ENCODE peak calls at places on chromosome 16, in four cellular contexts. F is transverse colon, D is heart left ventricle, C is mammary epithelial cell. U is an unnamed sample.

GRCh38 chr16:58638148-58639036 is 8.8 kb upstream of the CNOT1 start:
- DNase-seq in C (peak), F (peak), D (no peak), U (peak)

GRCh38 chr16:27723711-27724490 is 174.0 kb downstream of the KATNIP start:
- DNase-seq in C (no peak), D (peak), F (peak), U (no peak)

GRCh38 chr16:86834451-86835035 is 256.2 kb downstream of the FOXL1 start:
- DNase-seq in D (no peak), F (no peak), C (no peak), U (no peak)

GRCh38 chr16:16782153-16782552 is 403.2 kb downstream of the NPIPA7 start:
- DNase-seq in C (no peak), D (no peak), F (no peak), U (no peak)

GRCh38 chr16:3171855-3172593 is 16.0 kb upstream of the OR1F1 start:
- DNase-seq in C (peak), F (no peak), D (peak), U (no peak)

GRCh38 chr16:19912445-19913305 is 28.0 kb upstream of the GPRC5B start:
- DNase-seq in C (peak), D (no peak), F (no peak), U (peak)

GRCh38 chr16:55506083-55506482 is 2.8 kb upstream of the LPCAT2 start:
- DNase-seq in C (no peak), D (no peak), F (no peak), U (no peak)

GRCh38 chr16:24010440-24011089 is 174.8 kb downstream of the PRKCB start:
- DNase-seq in F (peak), C (peak), D (peak), U (peak)

GRCh38 chr16:27520982-27521673 is 28.6 kb downstream of the GTF3C1 start:
- DNase-seq in D (peak), F (no peak), C (no peak), U (no peak)

GRCh38 chr16:84616515-84616914 is 1.4 kb downstream of the COTL1 start:
- DNase-seq in C (no peak), D (no peak), F (peak), U (no peak)

GRCh38 chr16:17283022-17283421 is 187.7 kb downstream of the XYLT1 start:
- DNase-seq in D (no peak), F (no peak), C (no peak), U (no peak)

GRCh38 chr16:12881771-12882170 is 19.6 kb upstream of the SHISA9 start:
- DNase-seq in F (no peak), C (no peak), D (no peak), U (no peak)

GRCh38 chr16:8863594-8864424 is 5.0 kb downstream of the CARHSP1 start:
- DNase-seq in F (peak), C (no peak), D (no peak), U (no peak)

GRCh38 chr16:85239239-85239638 is 127.0 kb upstream of the CIBAR2 start:
- DNase-seq in D (no peak), C (no peak), F (no peak), U (no peak)

GRCh38 chr16:88769617-88770458 is 15.2 kb downstream of the PIEZO1 start:
- DNase-seq in F (peak), C (peak), D (no peak), U (no peak)

GRCh38 chr16:68401871-68402747 is 46.2 kb downstream of the SMPD3 start:
- DNase-seq in C (peak), D (peak), F (no peak), U (no peak)

GRCh38 chr16:4656695-4657686 is 32.4 kb downstream of the MGRN1 start:
- DNase-seq in C (no peak), D (no peak), F (no peak), U (no peak)

GRCh38 chr16:14050297-14051027 is 20.7 kb upstream of the MRTFB start:
- DNase-seq in C (peak), F (no peak), D (no peak), U (no peak)

GRCh38 chr16:17301593-17302135 is 169.1 kb downstream of the XYLT1 start:
- DNase-seq in D (no peak), C (no peak), F (peak), U (no peak)

GRCh38 chr16:30982548-30983288 is 2.3 kb upstream of the HSD3B7 start:
- DNase-seq in F (no peak), C (peak), D (no peak), U (no peak)

GRCh38 chr16:23296994-23297393 is 5.1 kb upstream of the SCNN1B start:
- DNase-seq in F (peak), D (no peak), C (no peak), U (no peak)

GRCh38 chr16:72501739-72502653 is 330.0 kb upstream of the PMFBP1 start:
- DNase-seq in D (no peak), F (peak), C (peak), U (no peak)

GRCh38 chr16:84205976-84206691 is 15.2 kb downstream of the ADAD2 start:
- DNase-seq in C (no peak), F (no peak), D (no peak), U (no peak)

GRCh38 chr16:25841776-25842175 is 150.0 kb downstream of the HS3ST4 start:
- DNase-seq in F (no peak), D (no peak), C (no peak), U (no peak)

GRCh38 chr16:74999208-74999682 is 421 bp downstream of the ZNRF1 start:
- DNase-seq in F (peak), C (no peak), D (peak), U (no peak)

GRCh38 chr16:55543470-55543869 is 23.0 kb upstream of the CAPNS2 start:
- DNase-seq in D (no peak), C (no peak), F (no peak), U (no peak)

GRCh38 chr16:56812884-56813283 is 52.1 kb upstream of the SLC12A3 start:
- DNase-seq in D (no peak), F (no peak), C (peak), U (peak)

GRCh38 chr16:85673529-85674417 is 15.0 kb downstream of the GINS2 start:
- DNase-seq in C (no peak), F (no peak), D (no peak), U (no peak)

GRCh38 chr16:337437-337836 is 15.1 kb downstream of the AXIN1 start:
- DNase-seq in D (no peak), C (no peak), F (no peak), U (no peak)

DNA sequence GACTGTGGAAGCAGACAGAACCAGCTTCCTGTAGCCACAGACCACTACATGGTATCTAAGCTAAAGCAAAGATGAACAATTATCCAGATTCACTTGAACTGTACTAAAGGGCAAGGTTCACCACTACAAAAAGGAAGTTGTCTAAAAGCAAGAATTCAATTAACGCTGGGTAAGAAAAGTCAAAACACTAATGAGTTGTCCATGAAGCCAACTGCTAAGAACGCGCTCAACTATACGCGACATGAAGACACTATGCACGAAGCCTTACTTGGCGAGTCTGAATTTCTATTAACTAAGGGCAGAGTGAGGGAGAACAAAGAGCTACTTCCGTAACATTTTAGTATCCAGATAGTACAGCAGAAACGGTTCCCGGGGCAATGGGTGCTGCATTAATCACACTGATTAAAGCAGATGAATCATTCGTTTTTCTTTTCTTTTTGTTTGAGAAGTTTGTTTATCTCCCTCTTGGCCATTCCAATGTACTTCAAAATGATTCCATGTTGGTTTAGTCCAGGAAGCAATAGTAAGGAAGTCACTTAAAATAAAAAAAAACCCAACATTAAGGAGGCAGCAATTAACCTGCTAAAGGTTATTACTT is 2.8 kb upstream of the RPS15A start:
- DNase-seq in D (no peak), C (no peak), F (no peak), U (no peak)
- H3K27ac ChIP-seq in D (no peak), C (no peak), F (no peak), U (no peak)

GRCh38 chr16:70693231-70693671 is 7.4 kb upstream of the MTSS2 start:
- DNase-seq in F (no peak), C (no peak), D (peak), U (no peak)
- H3K27ac ChIP-seq in F (peak), C (peak), D (peak), U (peak)

GRCh38 chr16:22088642-22089041 is 3.7 kb upstream of the VWA3A start:
- DNase-seq in F (no peak), D (no peak), C (no peak), U (no peak)

GRCh38 chr16:22093952-22094351 is 1.6 kb downstream of the VWA3A start:
- DNase-seq in F (no peak), C (no peak), D (no peak), U (no peak)

GRCh38 chr16:22092143-22092933 is at the start of gene VWA3A:
- DNase-seq in F (no peak), C (no peak), D (no peak), U (no peak)

GRCh38 chr16:22089910-22090309 is 2.4 kb upstream of the VWA3A start:
- DNase-seq in D (no peak), C (no peak), F (no peak), U (no peak)

GRCh38 chr16:22091721-22092120 is 620 bp upstream of the VWA3A start:
- DNase-seq in C (no peak), D (no peak), F (no peak), U (no peak)
- H3K27ac ChIP-seq in C (no peak), D (no peak), F (no peak), U (no peak)

GRCh38 chr16:1377406-1378010 is 25.8 kb downstream of the GNPTG start:
- DNase-seq in F (no peak), C (no peak), D (no peak), U (no peak)

GRCh38 chr16:1379054-1379862 is 27.5 kb downstream of the GNPTG start:
- DNase-seq in D (peak), F (peak), C (peak), U (no peak)

GRCh38 chr16:1378087-1378803 is 26.5 kb downstream of the GNPTG start:
- DNase-seq in C (no peak), D (no peak), F (no peak), U (no peak)

GRCh38 chr16:1379863-1380174 is 28.1 kb downstream of the GNPTG start:
- DNase-seq in C (no peak), D (no peak), F (no peak), U (no peak)

GRCh38 chr16:1378804-1379053 is 27.0 kb downstream of the GNPTG start:
- DNase-seq in F (no peak), D (no peak), C (no peak), U (peak)
- H3K27ac ChIP-seq in F (no peak), D (peak), C (no peak), U (peak)

DNA sequence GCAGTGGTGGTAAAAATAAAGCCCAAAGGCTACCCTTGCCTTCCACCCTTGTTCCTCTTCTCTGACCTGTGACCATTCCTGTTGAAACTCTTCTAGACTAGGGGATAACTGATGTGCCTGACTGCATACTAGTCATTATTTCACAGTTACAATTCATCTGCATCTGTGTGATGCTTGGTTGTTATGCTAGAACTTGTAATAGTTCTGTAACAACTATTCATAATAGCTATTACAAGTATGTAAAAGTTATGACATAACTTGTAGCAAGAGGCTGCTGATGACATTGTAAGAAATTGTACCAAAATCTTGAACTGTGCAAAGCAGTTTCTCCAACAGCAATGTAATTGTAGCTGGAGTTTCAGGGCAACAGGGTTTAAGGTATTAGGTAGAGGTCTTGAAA is 2.4 kb upstream of the VAC14 start:
- DNase-seq in C (no peak), F (no peak), D (no peak), U (no peak)
- H3K27ac ChIP-seq in C (peak), F (no peak), D (no peak), U (peak)